ENCODE peak calls at places on chromosomes 4 and X, in five cellular contexts. O is PC-9, E is GM12878, Y is breast epithelium, C is cardiac muscle cell. W is an unnamed sample. For H3K4me1, the result is how much of the 10 kb centered on the place peaks cover.

GRCh38 chr4:80135702-80136058 is 61.6 kb upstream of the PRDM8 start:
- DNase-seq in C (no peak), E (no peak), Y (no peak), O (no peak), W (no peak)

GRCh38 chrX:96703816-96704215 is 19.2 kb downstream of the DIAPH2 start:
- DNase-seq in O (no peak), Y (no peak), E (no peak), C (no peak), W (no peak)

GRCh38 chr4:3484057-3484973 is 21.2 kb downstream of the DOK7 start:
- DNase-seq in C (no peak), E (no peak), O (peak), Y (peak), W (peak)

GRCh38 chr4:94290245-94290644 is 52.4 kb downstream of the HPGDS start:
- DNase-seq in Y (no peak), C (no peak), E (no peak), O (no peak), W (no peak)

GRCh38 chr4:72899214-72899613 is 170.3 kb downstream of the COX18 start:
- DNase-seq in O (no peak), Y (no peak), C (peak), E (no peak), W (no peak)

GRCh38 chr4:80713409-80713808 is 317.1 kb upstream of the BMP3 start:
- DNase-seq in O (no peak), C (no peak), E (no peak), Y (no peak), W (no peak)

GRCh38 chr4:139800082-139800481 is 134.5 kb downstream of the MGST2 start:
- DNase-seq in C (no peak), E (no peak), Y (no peak), O (no peak), W (no peak)

GRCh38 chr4:168152837-168153500 is 60.6 kb downstream of the ANXA10 start:
- DNase-seq in Y (no peak), C (no peak), E (no peak), O (no peak), W (no peak)

GRCh38 chr4:182280439-182281111 is 37.4 kb downstream of the TENM3 start:
- DNase-seq in E (no peak), C (peak), O (no peak), Y (no peak), W (peak)

GRCh38 chr4:950136-951020 is 18.1 kb downstream of the TMEM175 start:
- DNase-seq in Y (no peak), O (no peak), C (no peak), E (no peak), W (no peak)

GRCh38 chrX:48958635-48959094 is 1.3 kb upstream of the OTUD5 start:
- DNase-seq in Y (peak), E (no peak), C (peak), O (peak), W (peak)

GRCh38 chr4:4591071-4591470 is 49.2 kb upstream of the STX18 start:
- DNase-seq in E (no peak), O (no peak), Y (no peak), C (no peak), W (no peak)

GRCh38 chrX:20267924-20268701 is 1.4 kb upstream of the RPS6KA3 start:
- DNase-seq in O (peak), Y (peak), E (no peak), C (peak), W (no peak)

GRCh38 chr4:105909699-105910340 is 14.5 kb downstream of the NPNT start:
- DNase-seq in E (no peak), C (no peak), O (no peak), Y (no peak), W (peak)

GRCh38 chr4:165711436-165711835 is 161.6 kb upstream of the TLL1 start:
- DNase-seq in C (no peak), E (no peak), Y (no peak), O (no peak), W (no peak)

GRCh38 chr4:102352774-102353173 is 7.5 kb upstream of the SLC39A8 start:
- DNase-seq in C (no peak), Y (no peak), O (no peak), E (no peak), W (no peak)

GRCh38 chrX:65406532-65406931 is 128.1 kb downstream of the LAS1L start:
- DNase-seq in E (no peak), O (no peak), C (no peak), Y (no peak), W (no peak)

GRCh38 chrX:124223524-124223923 is 108.9 kb upstream of the TEX13D start:
- DNase-seq in E (no peak), C (no peak), O (no peak), Y (no peak), W (no peak)

GRCh38 chrX:16848541-16848940 is 21.6 kb downstream of the RBBP7 start:
- DNase-seq in Y (no peak), E (no peak), C (no peak), O (no peak), W (no peak)

GRCh38 chrX:35374116-35374515 is 424.0 kb upstream of the MAGEB16 start:
- DNase-seq in E (no peak), O (no peak), Y (no peak), C (no peak), W (no peak)

GRCh38 chrX:150730719-150731118 is 37.5 kb downstream of the MTMR1 start:
- DNase-seq in Y (no peak), O (no peak), C (no peak), E (no peak), W (no peak)

GRCh38 chr4:184388106-184388505 is 86.2 kb downstream of the IRF2 start:
- DNase-seq in C (no peak), O (no peak), E (no peak), Y (no peak), W (no peak)

GRCh38 chr4:22616516-22616915 is 76.2 kb upstream of the GBA3 start:
- DNase-seq in Y (no peak), C (no peak), E (no peak), O (no peak), W (no peak)

GRCh38 chrX:71171110-71171801 is 26.6 kb downstream of the NLGN3 start:
- DNase-seq in O (no peak), E (no peak), Y (no peak), C (no peak), W (no peak)

GRCh38 chr4:145719752-145720624 is 40.0 kb downstream of the C4orf51 start:
- DNase-seq in C (no peak), O (no peak), E (peak), Y (no peak), W (no peak)

GRCh38 chr4:176034498-176034897 is 31.1 kb upstream of the WDR17 start:
- DNase-seq in C (peak), E (no peak), O (no peak), Y (no peak), W (no peak)

GRCh38 chrX:78375894-78376293 is 48.5 kb upstream of the CYSLTR1 start:
- DNase-seq in O (no peak), C (no peak), Y (no peak), E (no peak), W (peak)

GRCh38 chr4:75699299-75699698 is 25.1 kb upstream of the USO1 start:
- DNase-seq in E (no peak), Y (no peak), O (no peak), C (no peak), W (no peak)

GRCh38 chr4:138056541-138056940 is 185.6 kb downstream of the SLC7A11 start:
- DNase-seq in O (peak), E (no peak), Y (no peak), C (no peak), W (no peak)

GRCh38 chr4:164945146-164945545 is 32.3 kb downstream of the TRIM61 start:
- DNase-seq in Y (no peak), E (no peak), O (no peak), C (no peak), W (no peak)

GRCh38 chrX:115968436-115969252 is 201.9 kb upstream of the AGTR2 start:
- DNase-seq in E (no peak), Y (peak), O (peak), C (peak), W (peak)

GRCh38 chr4:102263024-102263787 is 82.1 kb downstream of the SLC39A8 start:
- DNase-seq in E (no peak), C (peak), Y (no peak), O (peak), W (peak)

DNA sequence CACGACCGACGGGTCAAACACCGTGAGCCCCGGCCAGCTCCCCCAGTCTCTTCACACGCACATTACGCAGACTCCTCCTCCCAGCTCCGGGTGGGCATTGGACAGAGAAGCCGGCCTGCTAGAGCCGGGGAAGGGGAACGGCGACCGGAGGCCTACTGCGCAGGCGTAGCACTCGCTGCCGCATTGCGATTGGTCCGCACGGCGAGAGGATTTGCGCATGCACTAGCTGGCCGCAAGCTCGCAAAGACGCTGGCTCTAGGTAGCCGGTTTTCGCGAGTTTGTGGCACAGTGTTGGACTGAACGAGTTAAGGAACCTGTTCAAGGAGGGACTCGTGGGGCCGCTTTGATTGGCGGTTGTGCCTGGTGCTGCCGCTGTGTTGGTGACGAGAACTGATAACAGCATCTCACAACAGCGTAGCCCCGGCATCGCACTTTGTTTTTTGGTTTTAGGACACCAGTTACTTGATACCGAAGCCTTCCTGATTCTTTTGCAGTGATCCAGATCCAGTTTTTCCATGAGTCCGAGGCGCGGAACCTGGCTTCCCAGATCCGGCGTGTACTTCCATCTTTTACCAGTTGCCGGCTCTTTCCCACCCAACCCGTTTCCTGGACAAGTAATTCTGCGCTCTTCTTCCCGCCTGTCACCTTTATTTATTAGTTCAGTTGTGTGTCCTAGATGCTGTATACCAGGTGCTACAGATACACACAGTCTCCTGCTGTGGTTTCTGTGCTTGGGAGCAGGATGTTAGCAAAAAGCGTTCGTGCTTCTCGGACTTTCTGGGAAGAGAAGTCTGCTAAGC is at the start of gene AIFM1:
- DNase-seq in Y (peak), O (peak), E (peak), C (peak), W (peak)
- H3K4me1 ChIP-seq in Y (under half), O (under half), E (under half), C (under half), W (under half)

DNA sequence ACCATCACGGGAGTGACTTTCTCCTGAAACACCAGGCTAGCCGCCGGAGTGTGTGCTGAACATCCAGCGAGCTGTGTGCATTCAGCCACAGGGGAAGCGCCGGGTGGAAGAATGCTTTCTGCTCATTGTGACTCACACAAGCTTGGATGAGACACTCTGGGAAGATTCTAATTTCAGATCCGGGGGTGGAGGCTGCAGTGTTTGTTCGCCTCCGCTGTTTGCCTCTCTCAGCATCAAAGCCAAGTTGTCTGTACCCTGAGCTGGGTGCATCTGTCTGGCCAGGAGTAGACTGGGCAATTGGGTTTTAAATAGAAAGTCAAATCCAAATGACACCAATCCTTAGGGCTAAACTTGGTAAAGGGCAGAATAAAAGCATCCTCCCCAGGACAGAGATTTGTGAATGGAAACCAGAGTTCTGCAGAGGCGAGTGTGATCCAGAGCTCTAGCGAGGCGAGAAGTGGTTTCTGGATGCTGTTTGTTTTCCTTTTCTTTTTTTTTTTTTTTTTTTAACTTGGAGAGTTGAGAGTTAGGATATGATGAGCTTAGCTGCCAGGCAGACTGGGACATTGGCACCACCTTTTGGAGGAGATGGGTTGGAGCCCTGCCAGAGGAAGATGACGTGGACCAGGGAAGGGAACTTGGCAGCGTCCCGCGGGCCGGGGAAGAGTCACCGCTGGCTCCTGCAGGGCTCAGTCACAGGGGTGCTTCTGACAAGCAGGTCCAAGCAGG is 196.0 kb upstream of the PSAPL1 start:
- DNase-seq in Y (no peak), C (peak), O (peak), E (no peak), W (peak)
- H3K27ac ChIP-seq in Y (peak), C (no peak), O (no peak), E (no peak), W (no peak)

DNA sequence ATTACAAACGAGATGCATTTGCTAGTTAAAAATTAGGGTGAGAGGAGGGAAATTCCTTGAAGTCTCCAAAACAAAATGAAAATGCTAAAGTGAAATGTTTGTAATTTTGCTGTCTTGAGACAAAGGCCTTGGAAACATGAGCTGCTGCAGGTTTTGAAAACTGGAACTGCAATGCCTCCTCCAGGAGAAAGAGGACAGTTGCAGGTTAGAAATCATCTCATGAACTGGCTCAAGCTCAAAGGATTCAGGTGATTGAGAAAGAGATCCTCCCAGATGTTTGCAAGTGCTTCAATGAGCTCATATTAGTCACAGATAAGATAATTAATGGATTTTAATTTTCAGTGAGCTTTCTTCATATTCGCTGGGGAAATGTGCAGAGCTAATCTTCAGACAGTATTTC is 32.4 kb downstream of the SMPX start:
- DNase-seq in Y (no peak), O (no peak), C (no peak), E (no peak), W (peak)
- TF ChIP-seq CTCF in Y (no peak), O (peak), C (no peak), E (peak), W (peak)

GRCh38 chr4:186030795-186031194 is 38.2 kb upstream of the TLR3 start:
- DNase-seq in E (no peak), Y (no peak), C (no peak), O (no peak), W (no peak)

GRCh38 chr4:186027405-186027804 is 41.6 kb upstream of the TLR3 start:
- DNase-seq in E (no peak), O (no peak), C (no peak), Y (no peak), W (peak)

GRCh38 chr4:186029731-186030421 is 39.1 kb upstream of the TLR3 start:
- DNase-seq in O (no peak), Y (peak), C (peak), E (no peak), W (no peak)

GRCh38 chr4:186033027-186033426 is 35.9 kb upstream of the TLR3 start:
- DNase-seq in C (no peak), E (no peak), Y (no peak), O (no peak), W (no peak)

DNA sequence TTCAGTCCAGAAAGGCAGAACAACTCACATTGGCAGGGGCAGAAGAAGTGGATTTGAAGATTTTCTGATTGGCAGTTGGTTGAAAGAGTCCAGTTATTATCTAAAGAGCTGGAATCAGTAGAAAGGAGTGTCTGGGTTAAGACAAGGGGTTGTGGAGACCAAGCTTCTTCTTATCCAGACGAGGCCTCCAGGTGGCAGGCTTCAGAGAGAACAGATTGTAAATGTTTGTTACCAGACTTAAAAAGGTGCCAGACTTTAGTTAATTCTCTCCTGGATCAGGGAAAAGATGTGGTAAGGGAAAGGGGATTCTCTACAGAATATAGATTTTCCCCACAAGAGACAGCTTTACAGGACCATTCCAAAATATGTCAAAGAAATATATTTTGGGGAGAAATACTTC is 36.7 kb upstream of the TLR3 start:
- DNase-seq in O (no peak), E (no peak), C (no peak), Y (no peak), W (no peak)
- H3K4me1 ChIP-seq in O (under half), E (under half), C (under half), Y (under half), W (under half)

GRCh38 chr4:118814054-118814453 is 21.9 kb downstream of the SEC24D start:
- DNase-seq in O (no peak), E (no peak), C (no peak), Y (no peak), W (no peak)

GRCh38 chr4:118807659-118808058 is 28.3 kb downstream of the SEC24D start:
- DNase-seq in Y (no peak), O (no peak), E (no peak), C (no peak), W (no peak)

GRCh38 chr4:118811832-118812231 is 24.1 kb downstream of the SEC24D start:
- DNase-seq in C (peak), O (no peak), E (no peak), Y (no peak), W (no peak)

GRCh38 chr4:118813561-118813960 is 22.4 kb downstream of the SEC24D start:
- DNase-seq in Y (no peak), E (no peak), C (no peak), O (no peak), W (no peak)

DNA sequence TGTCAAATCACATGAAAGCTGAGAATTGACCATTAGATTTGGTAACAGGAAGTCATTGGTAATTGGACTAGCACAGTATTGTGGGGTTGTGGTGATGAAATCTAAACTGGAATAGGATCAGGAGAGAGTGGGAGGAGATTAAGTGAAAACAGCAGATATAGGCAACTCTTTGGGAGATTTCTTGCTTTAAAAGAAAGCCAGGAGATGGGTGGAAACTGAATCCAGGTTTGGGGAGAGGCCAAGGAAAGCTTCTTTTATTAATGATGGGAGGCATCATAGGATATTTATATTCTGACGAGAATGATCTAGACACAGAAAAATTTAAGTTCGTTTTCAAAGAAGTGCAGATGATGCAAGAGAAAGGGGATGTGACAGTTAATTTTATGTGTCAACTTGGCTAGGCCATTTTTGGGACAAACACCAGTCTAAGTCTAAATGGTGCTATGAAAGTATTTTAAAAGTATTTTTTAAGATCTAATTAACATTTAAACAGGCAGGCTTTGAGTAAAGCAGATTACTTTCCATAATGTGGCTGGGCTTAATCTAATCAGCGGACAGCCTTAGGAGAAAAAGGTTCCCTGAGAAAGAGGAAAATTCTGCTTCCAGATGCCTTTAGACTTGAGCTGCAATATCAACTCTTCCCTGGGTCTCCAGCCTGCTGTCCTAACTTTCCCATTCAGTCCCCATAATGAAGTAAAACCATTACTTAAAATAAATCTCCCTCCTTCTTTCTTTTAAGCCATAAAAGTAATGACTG is 24.7 kb downstream of the SEC24D start:
- DNase-seq in Y (no peak), O (no peak), C (peak), E (no peak), W (no peak)
- H3K27ac ChIP-seq in Y (peak), O (no peak), C (no peak), E (no peak), W (no peak)

GRCh38 chr4:153541426-153542096 is 75.4 kb downstream of the TMEM131L start:
- DNase-seq in O (no peak), C (peak), Y (no peak), E (no peak), W (peak)

GRCh38 chr4:153545822-153546221 is 79.7 kb downstream of the TMEM131L start:
- DNase-seq in E (no peak), Y (no peak), O (no peak), C (no peak), W (no peak)

GRCh38 chr4:153543351-153543750 is 77.2 kb downstream of the TMEM131L start:
- DNase-seq in E (no peak), O (no peak), C (no peak), Y (no peak), W (no peak)

GRCh38 chr4:153542131-153542530 is 76.0 kb downstream of the TMEM131L start:
- DNase-seq in O (no peak), E (no peak), Y (no peak), C (no peak), W (no peak)

DNA sequence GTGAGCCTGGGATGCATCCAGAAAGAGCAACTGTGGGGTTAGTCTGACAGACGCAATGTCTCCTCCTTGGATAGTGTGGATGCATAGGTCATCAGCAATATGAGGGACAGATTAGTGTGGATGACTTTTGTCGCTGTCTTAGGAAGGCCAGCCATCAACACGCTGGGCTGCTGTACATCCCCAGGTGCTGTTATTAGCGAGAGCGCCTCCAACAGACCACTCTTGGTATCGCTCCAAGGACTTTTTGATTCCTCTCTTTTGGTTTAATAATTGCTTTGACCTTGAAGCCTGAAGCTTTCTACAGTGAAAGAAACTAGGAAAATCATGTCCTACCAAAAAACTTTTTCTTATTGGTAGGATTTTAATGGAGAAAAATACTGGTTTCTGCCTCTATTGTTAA is 76.7 kb downstream of the TMEM131L start:
- DNase-seq in O (no peak), E (no peak), Y (no peak), C (no peak), W (no peak)
- TF ChIP-seq CTCF in O (no peak), E (peak), Y (no peak), C (no peak), W (peak)